ENCODE peak calls at places on chromosomes 2 and 18, in nine cellular contexts. C is effector memory CD4-positive, alpha-beta T cell; L is right cardiac atrium; J is mesenchymal stem cell; O is endothelial cell of umbilical vein; F is lower lobe of right lung; I is H9; G is naive thymus-derived CD4-positive, alpha-beta T cell; P is tibial artery. A is an unnamed sample. For H3K27me3, the result is how much of the 10 kb centered on the place peaks cover.

GRCh38 chr2:42801388-42801787 is 9.0 kb upstream of the HAAO start:
- DNase-seq in F (no peak), P (no peak), G (no peak), I (no peak), O (no peak), J (no peak), L (no peak), C (no peak), A (no peak)

GRCh38 chr2:69723791-69724190 is 18.1 kb upstream of the ANXA4 start:
- DNase-seq in I (no peak), P (no peak), F (no peak), L (no peak), G (no peak), O (no peak), C (no peak), J (no peak), A (no peak)

GRCh38 chr2:160918909-160919503 is 241.2 kb upstream of the TANK start:
- DNase-seq in O (peak), G (peak), I (peak), P (peak), F (peak), L (peak), J (peak), C (peak), A (peak)

GRCh38 chr2:168210898-168211570 is 36.4 kb downstream of the STK39 start:
- DNase-seq in I (no peak), L (no peak), F (no peak), P (no peak), C (no peak), G (no peak), J (peak), O (peak), A (no peak)

GRCh38 chr2:129768485-129769258 is 210.8 kb upstream of the RAB6C start:
- DNase-seq in J (no peak), I (no peak), G (no peak), L (no peak), F (no peak), P (no peak), C (no peak), O (no peak), A (no peak)

GRCh38 chr2:29663266-29663665 is 258.1 kb downstream of the ALK start:
- DNase-seq in F (no peak), O (no peak), C (no peak), L (no peak), P (no peak), G (no peak), I (no peak), J (no peak), A (no peak)

GRCh38 chr18:49647496-49648168 is 85.8 kb downstream of the LIPG start:
- DNase-seq in O (peak), J (peak), F (no peak), L (no peak), C (no peak), P (no peak), I (no peak), G (no peak), A (no peak)

GRCh38 chr2:40363631-40364030 is 88.3 kb downstream of the SLC8A1 start:
- DNase-seq in J (peak), I (no peak), C (no peak), L (no peak), F (no peak), O (peak), P (no peak), G (no peak), A (no peak)

GRCh38 chr2:220353897-220354296 is 726.5 kb downstream of the SLC4A3 start:
- DNase-seq in P (no peak), L (no peak), G (no peak), J (peak), O (no peak), C (no peak), F (no peak), I (no peak), A (no peak)

GRCh38 chr2:23445450-23445868 is 60.5 kb downstream of the KLHL29 start:
- DNase-seq in J (peak), L (no peak), F (no peak), G (no peak), C (no peak), O (peak), P (no peak), I (no peak), A (no peak)

GRCh38 chr18:32209685-32210445 is 20.0 kb downstream of the MEP1B start:
- DNase-seq in C (no peak), J (no peak), L (no peak), F (no peak), G (no peak), O (no peak), I (no peak), P (no peak), A (no peak)

GRCh38 chr2:127932199-127932877 is 46.6 kb upstream of the AMMECR1L start:
- DNase-seq in O (peak), P (no peak), I (no peak), F (no peak), L (no peak), J (peak), G (no peak), C (no peak), A (no peak)

GRCh38 chr2:106638043-106638442 is 150.9 kb downstream of the CD8B2 start:
- DNase-seq in O (no peak), P (no peak), J (peak), G (no peak), C (no peak), L (no peak), F (no peak), I (no peak), A (no peak)

GRCh38 chr2:75994759-75995158 is 284.0 kb upstream of the GCFC2 start:
- DNase-seq in F (no peak), P (no peak), O (no peak), C (no peak), J (no peak), I (peak), G (no peak), L (no peak), A (no peak)

GRCh38 chr2:86291328-86291662 is 46.1 kb downstream of the REEP1 start:
- DNase-seq in O (no peak), G (no peak), J (no peak), F (no peak), C (no peak), P (no peak), L (no peak), I (no peak), A (no peak)

GRCh38 chr2:121254748-121255147 is 30.3 kb downstream of the TFCP2L1 start:
- DNase-seq in O (no peak), G (no peak), F (peak), J (no peak), C (no peak), I (no peak), P (no peak), L (no peak), A (no peak)

GRCh38 chr2:46164581-46165301 is 132.5 kb upstream of the EPAS1 start:
- DNase-seq in J (peak), C (no peak), F (no peak), G (no peak), P (peak), L (peak), I (no peak), O (peak), A (peak)

GRCh38 chr2:176188218-176188968 is at the start of gene HOXD1:
- DNase-seq in F (peak), L (no peak), I (peak), O (peak), J (no peak), P (no peak), C (no peak), G (no peak), A (peak)

GRCh38 chr2:176184749-176185148 is 3.7 kb upstream of the HOXD1 start:
- DNase-seq in F (no peak), C (no peak), O (no peak), G (no peak), L (no peak), J (no peak), P (no peak), I (no peak), A (no peak)

GRCh38 chr2:176187306-176188217 is 906 bp upstream of the HOXD1 start:
- DNase-seq in F (no peak), J (no peak), I (peak), P (no peak), L (no peak), O (peak), C (no peak), G (no peak), A (peak)

GRCh38 chr2:176188969-176189665 is 649 bp downstream of the HOXD1 start:
- DNase-seq in C (no peak), G (no peak), F (peak), I (peak), L (no peak), O (peak), J (no peak), P (no peak), A (peak)

GRCh38 chr2:176186024-176186423 is 2.4 kb upstream of the HOXD1 start:
- DNase-seq in F (no peak), O (no peak), C (no peak), G (no peak), I (no peak), P (no peak), L (no peak), J (no peak), A (no peak)
- H3K27me3 ChIP-seq in F (half or more), O (under half), C (half or more), G (under half), I (half or more), P (under half), L (under half), J (half or more), A (under half)

GRCh38 chr18:74310411-74310810 is 5.2 kb upstream of the C18orf63 start:
- DNase-seq in P (no peak), C (no peak), I (peak), G (no peak), O (peak), J (peak), F (no peak), L (no peak), A (no peak)

GRCh38 chr18:74316257-74317180 is 880 bp downstream of the C18orf63 start:
- DNase-seq in J (peak), I (no peak), L (no peak), P (no peak), F (no peak), O (no peak), G (no peak), C (no peak), A (no peak)

GRCh38 chr18:74315464-74316256 is at the start of gene C18orf63:
- DNase-seq in J (no peak), F (no peak), O (no peak), C (no peak), I (no peak), L (no peak), G (no peak), P (no peak), A (peak)

GRCh38 chr18:74314759-74315463 is 728 bp upstream of the C18orf63 start:
- DNase-seq in F (no peak), O (no peak), L (no peak), I (no peak), C (no peak), G (no peak), J (no peak), P (no peak), A (no peak)

GRCh38 chr18:74311000-74311399 is 4.6 kb upstream of the C18orf63 start:
- DNase-seq in P (no peak), O (no peak), I (no peak), G (no peak), C (no peak), L (no peak), F (no peak), J (no peak), A (no peak)
- H3K27me3 ChIP-seq in P (under half), O (under half), I (under half), G (under half), C (under half), L (under half), F (under half), J (under half), A (under half)

DNA sequence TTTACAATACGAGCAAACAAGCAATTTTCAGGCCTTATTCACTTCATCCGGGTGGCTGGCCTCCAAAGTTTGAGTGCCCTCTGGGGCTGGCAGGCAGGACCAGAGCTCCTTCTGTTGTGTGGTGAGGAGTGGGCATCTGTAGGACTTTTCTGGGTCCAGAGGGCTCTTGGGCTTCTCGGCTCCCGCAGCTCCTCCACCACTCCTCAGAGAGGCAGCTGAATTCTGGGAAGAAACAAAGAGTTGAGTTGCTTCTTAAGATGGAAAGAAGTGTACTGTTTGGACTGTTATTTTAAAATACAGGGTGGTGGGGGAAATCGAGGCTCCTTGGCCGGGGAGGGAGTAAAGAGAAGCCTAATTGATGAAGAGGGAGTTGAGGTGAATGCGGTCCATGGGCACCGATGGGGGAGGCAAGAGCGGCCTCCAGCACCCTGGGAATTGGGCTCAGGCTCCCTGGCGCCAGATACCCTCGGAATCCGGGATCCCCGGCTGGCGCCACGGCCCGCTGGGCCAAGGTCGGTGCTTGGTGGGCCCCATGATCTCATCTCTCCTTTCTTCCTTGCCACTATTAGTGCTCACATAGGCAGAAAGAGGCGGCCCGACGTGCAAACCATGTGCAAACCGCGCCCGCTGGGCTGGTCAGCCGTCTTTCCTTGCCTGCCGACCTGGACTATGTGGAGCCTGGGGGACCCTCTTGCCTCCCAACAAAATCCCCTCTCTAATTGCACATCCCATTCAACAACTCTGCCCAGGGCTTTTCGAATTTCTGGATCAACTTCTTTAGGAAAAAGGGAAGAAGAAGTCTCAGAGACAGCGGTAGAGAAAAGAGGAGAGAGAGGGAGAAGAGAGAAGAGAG is 664 bp upstream of the SIX3 start:
- DNase-seq in C (no peak), P (no peak), J (no peak), L (no peak), O (no peak), F (no peak), G (no peak), I (no peak), A (no peak)
- H3K27me3 ChIP-seq in C (half or more), P (half or more), J (half or more), L (under half), O (half or more), F (half or more), G (under half), I (half or more), A (under half)

DNA sequence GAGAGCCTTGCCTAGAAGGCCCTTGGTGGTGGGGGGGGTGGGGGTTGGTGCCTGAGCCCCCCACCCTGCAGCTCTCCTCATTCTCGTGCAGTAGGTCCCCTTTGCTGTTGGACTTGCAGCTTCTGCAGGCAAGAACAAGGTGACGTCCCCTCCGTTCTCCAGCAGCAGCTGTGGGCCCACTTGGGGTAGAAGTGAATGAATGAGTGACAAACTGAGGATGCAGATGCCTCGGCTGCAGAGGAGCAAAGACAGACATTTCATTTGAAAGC is 88.6 kb upstream of the CTDP1 start:
- DNase-seq in G (no peak), I (no peak), C (no peak), J (no peak), F (no peak), L (no peak), O (no peak), P (no peak), A (no peak)
- H3K27me3 ChIP-seq in G (under half), I (under half), C (under half), J (under half), F (under half), L (under half), O (under half), P (under half), A (under half)

GRCh38 chr2:218990052-218990451 is 3.2 kb downstream of the CRYBA2 start:
- DNase-seq in G (no peak), O (no peak), P (no peak), F (no peak), I (no peak), L (no peak), C (no peak), J (no peak), A (no peak)

GRCh38 chr2:218988650-218989049 is 3.7 kb upstream of the FEV start:
- DNase-seq in G (no peak), O (no peak), P (no peak), C (no peak), I (no peak), F (no peak), L (no peak), J (no peak), A (no peak)

GRCh38 chr2:218991674-218992168 is 1.5 kb downstream of the CRYBA2 start:
- DNase-seq in F (no peak), G (no peak), O (no peak), L (no peak), P (no peak), C (no peak), I (no peak), J (peak), A (no peak)

GRCh38 chr2:218992196-218992595 is 1.0 kb downstream of the CRYBA2 start:
- DNase-seq in I (no peak), O (no peak), F (no peak), L (no peak), G (no peak), P (no peak), C (no peak), J (no peak), A (no peak)

GRCh38 chr2:218990612-218991011 is 2.6 kb downstream of the CRYBA2 start:
- DNase-seq in J (no peak), C (no peak), L (no peak), F (no peak), O (no peak), P (no peak), G (no peak), I (no peak), A (no peak)
- H3K27me3 ChIP-seq in J (half or more), C (half or more), L (under half), F (half or more), O (half or more), P (half or more), G (under half), I (half or more), A (under half)

GRCh38 chr2:148565272-148565894 is 79.2 kb upstream of the EPC2 start:
- DNase-seq in C (no peak), L (no peak), J (peak), P (no peak), O (peak), I (no peak), F (no peak), G (no peak), A (no peak)

GRCh38 chr2:148560501-148560900 is 84.0 kb upstream of the EPC2 start:
- DNase-seq in P (no peak), F (no peak), L (no peak), J (peak), O (no peak), C (no peak), I (no peak), G (no peak), A (no peak)

GRCh38 chr2:148555622-148556294 is 88.8 kb upstream of the EPC2 start:
- DNase-seq in L (no peak), C (no peak), O (no peak), I (no peak), P (no peak), J (no peak), G (no peak), F (no peak), A (no peak)

GRCh38 chr2:148557844-148558436 is 86.6 kb upstream of the EPC2 start:
- DNase-seq in O (no peak), I (no peak), J (no peak), C (no peak), L (no peak), F (no peak), P (no peak), G (no peak), A (no peak)

DNA sequence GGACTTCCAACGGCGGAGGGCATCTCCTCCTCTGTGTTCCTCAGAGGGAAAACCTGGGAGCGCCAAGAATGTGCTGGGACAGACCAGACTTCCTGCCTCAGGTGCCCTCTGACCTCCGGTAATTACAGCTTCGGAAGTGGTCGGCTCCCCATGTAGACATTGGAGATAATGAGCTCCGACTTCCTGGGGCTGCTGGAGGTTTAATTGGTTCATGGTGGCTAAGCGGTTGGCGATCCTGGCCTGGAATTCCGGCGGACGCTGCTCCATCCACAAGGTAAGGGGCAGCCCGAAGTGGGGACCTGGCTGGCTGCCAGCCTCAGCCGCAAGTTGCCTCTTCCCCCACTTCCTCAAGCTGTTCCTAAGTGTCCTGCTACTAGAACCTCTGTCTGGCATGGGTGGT is 83.2 kb upstream of the EPC2 start:
- DNase-seq in P (no peak), J (peak), G (no peak), O (no peak), I (no peak), L (no peak), F (no peak), C (no peak), A (no peak)
- H3K27me3 ChIP-seq in P (under half), J (under half), G (under half), O (under half), I (under half), L (under half), F (under half), C (under half), A (under half)

GRCh38 chr2:151264157-151264835 is 2.6 kb upstream of the RBM43 start:
- DNase-seq in P (no peak), C (no peak), F (no peak), O (no peak), G (no peak), L (no peak), J (no peak), I (no peak), A (no peak)
- H3K27me3 ChIP-seq in P (under half), C (under half), F (under half), O (under half), G (under half), L (under half), J (under half), I (under half), A (under half)

GRCh38 chr18:22343613-22344012 is 74.1 kb downstream of the CTAGE1 start:
- DNase-seq in J (no peak), O (no peak), F (no peak), I (no peak), C (no peak), L (no peak), G (no peak), P (no peak), A (no peak)

GRCh38 chr18:22346342-22346967 is 71.3 kb downstream of the CTAGE1 start:
- DNase-seq in O (peak), L (peak), F (no peak), C (no peak), P (peak), J (peak), G (no peak), I (no peak), A (peak)

GRCh38 chr18:22346968-22347611 is 70.6 kb downstream of the CTAGE1 start:
- DNase-seq in J (peak), C (no peak), F (peak), L (peak), P (peak), I (peak), O (peak), G (no peak), A (peak)

GRCh38 chr18:22345733-22346132 is 72.0 kb downstream of the CTAGE1 start:
- DNase-seq in I (no peak), G (no peak), F (no peak), L (peak), C (no peak), P (no peak), O (peak), J (peak), A (peak)

DNA sequence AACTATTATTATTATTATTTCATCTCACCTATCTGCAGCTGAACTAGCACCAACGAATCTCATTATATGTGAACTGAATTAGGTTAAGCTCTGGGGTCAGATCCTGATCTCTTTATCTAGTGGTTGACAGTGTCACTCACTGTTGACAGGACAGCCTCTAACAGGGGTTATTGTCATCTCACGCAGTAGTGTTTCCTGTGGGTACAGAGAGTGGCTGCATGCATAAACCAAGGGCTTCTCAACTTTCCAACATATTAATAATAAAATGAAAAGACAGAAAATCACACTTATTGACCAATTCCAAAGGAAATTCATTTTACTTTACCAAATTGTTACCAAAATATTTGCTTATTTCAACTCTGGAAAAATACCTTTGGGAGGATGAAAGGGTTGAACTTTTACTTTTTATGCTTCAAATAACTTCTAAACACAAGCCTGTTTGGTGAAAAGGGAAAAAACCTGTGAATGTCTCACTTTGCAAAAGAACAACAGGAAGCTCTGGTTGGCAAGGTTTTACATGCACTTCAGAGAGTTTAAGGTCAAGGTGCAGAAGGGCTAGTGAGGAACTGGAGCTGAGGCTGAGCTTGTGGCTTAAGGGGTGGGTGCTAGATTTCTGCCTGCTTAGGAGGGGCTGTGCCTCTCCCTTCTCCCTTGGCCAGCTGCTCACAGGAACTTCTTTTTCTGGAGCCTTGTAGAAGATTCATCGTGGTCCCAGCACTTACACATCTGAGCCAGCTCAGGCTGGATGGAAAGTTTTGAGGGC is 72.6 kb downstream of the CTAGE1 start:
- DNase-seq in L (no peak), G (no peak), O (peak), I (no peak), C (no peak), P (no peak), J (no peak), F (no peak), A (no peak)
- H3K27me3 ChIP-seq in L (under half), G (under half), O (under half), I (under half), C (under half), P (under half), J (half or more), F (under half), A (under half)